ENCODE peak calls at places on chromosomes 11 and 22, in seven cellular contexts. V is H1, F is SK-N-SH, C is K562, A is HCT116, N is HepG2, M is GM12878. I is an unnamed sample.

GRCh38 chr11:10305964-10306918 is 1.4 kb downstream of the ADM start:
- DNase-seq in V (no peak), F (peak), C (no peak), A (no peak), N (no peak), M (no peak), I (no peak)

GRCh38 chr11:120131941-120132644 is 5.8 kb downstream of the TRIM29 start:
- DNase-seq in V (no peak), F (no peak), C (no peak), A (no peak), N (peak), M (no peak), I (no peak)

GRCh38 chr11:121323208-121323607 is 30.6 kb downstream of the SC5D start:
- DNase-seq in V (no peak), F (no peak), C (no peak), A (no peak), N (no peak), M (no peak), I (no peak)

GRCh38 chr11:105392546-105392945 is 217.3 kb upstream of the GRIA4 start:
- DNase-seq in V (no peak), F (no peak), C (no peak), A (no peak), N (no peak), M (no peak), I (no peak)

GRCh38 chr11:60857378-60858232 is 1.9 kb upstream of the PTGDR2 start:
- DNase-seq in V (no peak), F (no peak), C (no peak), A (no peak), N (no peak), M (no peak), I (no peak)

GRCh38 chr22:28815101-28815500 is 14.7 kb upstream of the XBP1 start:
- DNase-seq in V (no peak), F (no peak), C (no peak), A (no peak), N (no peak), M (no peak), I (no peak)

GRCh38 chr11:459511-460220 is 9.6 kb downstream of the PTDSS2 start:
- DNase-seq in V (no peak), F (no peak), C (no peak), A (no peak), N (no peak), M (no peak), I (no peak)

GRCh38 chr22:30604723-30605122 is 2.3 kb upstream of the TCN2 start:
- DNase-seq in V (no peak), F (no peak), C (no peak), A (no peak), N (no peak), M (no peak), I (no peak)

GRCh38 chr11:8442301-8442700 is 151.7 kb downstream of the STK33 start:
- DNase-seq in V (no peak), F (peak), C (no peak), A (no peak), N (peak), M (no peak), I (no peak)

GRCh38 chr11:65217441-65218423 is 36.0 kb downstream of the CAPN1 start:
- DNase-seq in V (no peak), F (no peak), C (no peak), A (no peak), N (no peak), M (no peak), I (no peak)
- TF ChIP-seq YY1 in V (no peak), F (no peak), C (no peak), A (no peak), N (no peak), M (no peak), I (no peak)

GRCh38 chr22:40965936-40966557 is 14.9 kb downstream of the RBX1 start:
- DNase-seq in V (no peak), F (no peak), C (no peak), A (no peak), N (no peak), M (no peak), I (no peak)
- TF ChIP-seq YY1 in V (no peak), F (no peak), C (no peak), A (no peak), N (no peak), M (no peak), I (no peak)

DNA sequence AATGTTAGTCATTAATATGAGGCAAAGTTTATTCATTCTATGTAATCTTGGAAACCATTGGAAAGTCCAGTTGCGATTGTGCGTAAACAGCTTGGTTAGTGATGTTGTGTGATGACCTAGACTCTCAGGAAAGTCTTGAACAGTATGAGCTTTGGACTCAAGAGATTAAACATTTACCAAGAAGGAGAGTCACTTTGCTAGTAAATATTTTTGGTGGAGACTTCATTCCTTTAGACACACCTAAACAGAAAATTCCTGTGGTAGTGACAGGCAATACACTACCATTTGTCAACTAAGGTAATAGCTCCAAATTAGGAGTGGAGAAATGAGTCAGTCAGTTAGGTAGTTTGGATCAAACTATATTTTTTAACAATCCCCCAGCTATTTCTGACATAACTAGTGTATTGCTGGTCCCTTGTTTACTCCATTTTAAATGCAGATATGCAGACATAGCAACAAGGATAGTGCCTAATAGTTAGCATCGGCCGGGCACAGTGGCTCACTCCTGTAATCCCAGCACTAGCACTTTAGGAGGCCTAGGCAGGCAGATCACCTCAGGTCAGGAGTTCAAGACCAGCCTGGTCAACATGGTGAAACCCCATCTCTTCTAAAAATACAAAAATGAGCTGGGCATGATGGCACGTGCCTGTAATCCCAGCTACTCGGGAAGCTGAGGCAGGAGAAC is 89.3 kb downstream of the ARHGAP42 start:
- DNase-seq in V (no peak), F (no peak), C (no peak), A (peak), N (peak), M (no peak), I (no peak)
- TF ChIP-seq YY1 in V (no peak), F (no peak), C (no peak), A (no peak), N (no peak), M (no peak), I (no peak)

DNA sequence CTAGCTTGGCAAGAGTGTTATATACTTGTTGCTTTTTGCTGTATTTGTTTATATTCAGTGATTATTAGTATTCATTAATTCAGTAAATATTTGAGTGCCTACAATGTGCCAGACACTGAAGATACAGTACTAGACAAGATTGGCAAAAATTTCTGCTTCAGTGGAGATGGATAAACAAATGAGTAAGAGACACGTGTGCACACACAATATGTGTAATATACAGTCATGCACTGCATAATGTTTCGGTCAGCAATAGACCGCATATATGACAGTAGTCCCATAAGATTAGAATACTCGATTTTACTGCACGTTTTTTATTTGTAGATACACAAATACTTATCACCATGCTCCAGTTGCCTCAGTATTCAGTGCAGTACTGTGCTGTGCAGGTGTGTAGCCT is 104.9 kb upstream of the GAL start:
- DNase-seq in V (no peak), F (no peak), C (no peak), A (no peak), N (no peak), M (no peak), I (no peak)
- TF ChIP-seq YY1 in V (no peak), F (no peak), C (no peak), A (no peak), N (no peak), M (no peak), I (no peak)

GRCh38 chr11:43944761-43945311 is 2.4 kb downstream of the C11orf96 start:
- DNase-seq in V (no peak), F (peak), C (peak), A (no peak), N (peak), M (no peak), I (no peak)
- TF ChIP-seq YY1 in V (no peak), F (no peak), C (no peak), A (no peak), N (no peak), M (no peak), I (no peak)

DNA sequence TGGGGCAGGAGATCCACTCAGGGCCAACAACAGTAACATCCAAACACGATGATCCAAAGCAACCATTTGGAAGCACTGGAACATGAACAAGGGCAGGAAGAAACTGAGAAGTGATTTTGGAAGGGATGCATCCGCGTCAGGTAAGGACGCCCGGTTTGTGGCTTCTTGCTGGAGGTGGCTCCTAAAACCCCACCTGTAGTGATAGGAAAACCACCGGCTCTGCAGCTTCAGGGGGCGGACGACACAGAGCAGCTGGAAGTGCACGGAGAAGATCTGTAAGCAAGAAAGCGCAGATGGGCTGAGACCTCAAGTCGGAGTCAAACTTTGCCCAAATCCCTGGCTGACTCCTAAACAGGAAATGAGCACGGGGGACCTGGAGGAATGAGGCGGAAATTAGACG is 1066.1 kb downstream of the BRD1 start:
- DNase-seq in V (no peak), F (no peak), C (no peak), A (no peak), N (no peak), M (no peak), I (no peak)
- TF ChIP-seq YY1 in V (no peak), F (no peak), C (no peak), A (no peak), N (no peak), M (no peak), I (no peak)